ENCODE peak calls at places on chromosomes 6 and 20, in nine cellular contexts. One of them, this sample, is unnamed.

GRCh38 chr6:491233-491632 is 99.7 kb downstream of the IRF4 start:
- DNase-seq in CD4-positive, alpha-beta T cell: no peak
- DNase-seq in Calu3: no peak
- DNase-seq in activated CD4-positive, alpha-beta T cell treated with anti-CD3 and anti-CD28 coated beads for 36 hours: peak; percentile 72
- DNase-seq in MCF 10A: no peak
- DNase-seq in NCI-H2081: no peak
- DNase-seq in glutamatergic neuron: no peak
- DNase-seq in stimulated activated CD4-positive, alpha-beta T cell treated with anti-CD3 and anti-CD28 coated beads, Interleukin-1b, Interleukin-23, amount 100 ng/mL, for 1 hour: no peak
- DNase-seq in aorta: no peak
- DNase-seq in this sample: no peak

GRCh38 chr6:167976708-167977107 is 20.8 kb upstream of the KIF25 start:
- DNase-seq in NCI-H2081: no peak
- DNase-seq in CD4-positive, alpha-beta T cell: no peak
- DNase-seq in glutamatergic neuron: no peak
- DNase-seq in aorta: no peak
- DNase-seq in Calu3: no peak
- DNase-seq in MCF 10A: no peak
- DNase-seq in stimulated activated CD4-positive, alpha-beta T cell treated with anti-CD3 and anti-CD28 coated beads, Interleukin-1b, Interleukin-23, amount 100 ng/mL, for 1 hour: no peak
- DNase-seq in activated CD4-positive, alpha-beta T cell treated with anti-CD3 and anti-CD28 coated beads for 36 hours: no peak
- DNase-seq in this sample: no peak

GRCh38 chr20:53706511-53707031 is 112.9 kb upstream of the ZNF217 start:
- DNase-seq in CD4-positive, alpha-beta T cell: no peak
- DNase-seq in aorta: no peak
- DNase-seq in MCF 10A: no peak
- DNase-seq in stimulated activated CD4-positive, alpha-beta T cell treated with anti-CD3 and anti-CD28 coated beads, Interleukin-1b, Interleukin-23, amount 100 ng/mL, for 1 hour: no peak
- DNase-seq in Calu3: no peak
- DNase-seq in activated CD4-positive, alpha-beta T cell treated with anti-CD3 and anti-CD28 coated beads for 36 hours: peak; percentile 47
- DNase-seq in NCI-H2081: no peak
- DNase-seq in glutamatergic neuron: no peak
- DNase-seq in this sample: no peak

GRCh38 chr20:1263853-1264252 is 2.2 kb upstream of the SNPH start:
- DNase-seq in glutamatergic neuron: no peak
- DNase-seq in Calu3: no peak
- DNase-seq in activated CD4-positive, alpha-beta T cell treated with anti-CD3 and anti-CD28 coated beads for 36 hours: no peak
- DNase-seq in CD4-positive, alpha-beta T cell: no peak
- DNase-seq in aorta: no peak
- DNase-seq in MCF 10A: no peak
- DNase-seq in stimulated activated CD4-positive, alpha-beta T cell treated with anti-CD3 and anti-CD28 coated beads, Interleukin-1b, Interleukin-23, amount 100 ng/mL, for 1 hour: no peak
- DNase-seq in NCI-H2081: no peak
- DNase-seq in this sample: no peak

GRCh38 chr6:143845033-143845432 is 1.9 kb downstream of the LTV1 start:
- DNase-seq in glutamatergic neuron: no peak
- DNase-seq in CD4-positive, alpha-beta T cell: no peak
- DNase-seq in aorta: no peak
- DNase-seq in NCI-H2081: no peak
- DNase-seq in activated CD4-positive, alpha-beta T cell treated with anti-CD3 and anti-CD28 coated beads for 36 hours: no peak
- DNase-seq in Calu3: no peak
- DNase-seq in stimulated activated CD4-positive, alpha-beta T cell treated with anti-CD3 and anti-CD28 coated beads, Interleukin-1b, Interleukin-23, amount 100 ng/mL, for 1 hour: no peak
- DNase-seq in MCF 10A: no peak
- DNase-seq in this sample: no peak

GRCh38 chr20:6626805-6627204 is 140.7 kb upstream of the BMP2 start:
- DNase-seq in NCI-H2081: no peak
- DNase-seq in Calu3: no peak
- DNase-seq in stimulated activated CD4-positive, alpha-beta T cell treated with anti-CD3 and anti-CD28 coated beads, Interleukin-1b, Interleukin-23, amount 100 ng/mL, for 1 hour: no peak
- DNase-seq in aorta: no peak
- DNase-seq in glutamatergic neuron: no peak
- DNase-seq in CD4-positive, alpha-beta T cell: no peak
- DNase-seq in MCF 10A: no peak
- DNase-seq in activated CD4-positive, alpha-beta T cell treated with anti-CD3 and anti-CD28 coated beads for 36 hours: no peak
- DNase-seq in this sample: no peak

GRCh38 chr20:13953227-13953626 is 37.2 kb downstream of the SEL1L2 start:
- DNase-seq in glutamatergic neuron: no peak
- DNase-seq in stimulated activated CD4-positive, alpha-beta T cell treated with anti-CD3 and anti-CD28 coated beads, Interleukin-1b, Interleukin-23, amount 100 ng/mL, for 1 hour: no peak
- DNase-seq in Calu3: no peak
- DNase-seq in aorta: no peak
- DNase-seq in NCI-H2081: no peak
- DNase-seq in activated CD4-positive, alpha-beta T cell treated with anti-CD3 and anti-CD28 coated beads for 36 hours: peak; percentile 5
- DNase-seq in CD4-positive, alpha-beta T cell: no peak
- DNase-seq in MCF 10A: no peak
- DNase-seq in this sample: no peak

GRCh38 chr20:19497064-19497463 is 261.0 kb upstream of the RIN2 start:
- DNase-seq in Calu3: no peak
- DNase-seq in CD4-positive, alpha-beta T cell: no peak
- DNase-seq in glutamatergic neuron: no peak
- DNase-seq in MCF 10A: peak; percentile 16
- DNase-seq in stimulated activated CD4-positive, alpha-beta T cell treated with anti-CD3 and anti-CD28 coated beads, Interleukin-1b, Interleukin-23, amount 100 ng/mL, for 1 hour: no peak
- DNase-seq in aorta: no peak
- DNase-seq in activated CD4-positive, alpha-beta T cell treated with anti-CD3 and anti-CD28 coated beads for 36 hours: no peak
- DNase-seq in NCI-H2081: no peak
- DNase-seq in this sample: no peak